ENCODE peak calls at places on chromosomes 6 and 20, in ten cellular contexts. O, Y, J, K, A, E, H, S, P and M are unnamed samples.

GRCh38 chr6:46103437-46103836 is 26.4 kb upstream of the ENPP4 start:
- DNase-seq in P (no peak), K (no peak), E (no peak), Y (no peak), H (no peak), S (no peak), J (no peak), A (no peak), O (no peak), M (no peak)

GRCh38 chr6:33604941-33605854 is 15.9 kb upstream of the ITPR3 start:
- DNase-seq in K (no peak), P (no peak), E (no peak), O (no peak), A (no peak), H (no peak), S (no peak), Y (no peak), J (no peak), M (no peak)

GRCh38 chr6:153816306-153816845 is 222.7 kb upstream of the OPRM1 start:
- DNase-seq in K (no peak), S (no peak), J (no peak), O (no peak), E (no peak), H (no peak), A (no peak), Y (no peak), P (no peak), M (no peak)

GRCh38 chr20:42706762-42707161 is 482.9 kb downstream of the PTPRT start:
- DNase-seq in S (no peak), A (no peak), K (no peak), J (no peak), P (no peak), O (peak), E (no peak), H (no peak), Y (no peak), M (no peak)

GRCh38 chr6:47701374-47701773 is 3.0 kb downstream of the ADGRF4 start:
- DNase-seq in O (no peak), S (no peak), H (no peak), A (no peak), P (no peak), K (peak), J (no peak), E (peak), Y (no peak), M (no peak)

GRCh38 chr6:128569737-128570438 is 49.5 kb upstream of the PTPRK start:
- DNase-seq in P (no peak), J (no peak), O (no peak), S (peak), H (no peak), Y (no peak), E (peak), A (peak), K (peak), M (no peak)

GRCh38 chr6:169296170-169296569 is 42.5 kb upstream of the THBS2 start:
- DNase-seq in A (no peak), H (no peak), K (no peak), O (no peak), P (no peak), S (no peak), J (no peak), E (peak), Y (no peak), M (no peak)

GRCh38 chr6:46949662-46950280 is 28.0 kb upstream of the ADGRF5 start:
- DNase-seq in K (no peak), E (no peak), S (no peak), J (peak), H (peak), A (no peak), P (no peak), Y (no peak), O (peak), M (no peak)

GRCh38 chr6:126804255-126805064 is 314.0 kb upstream of the RSPO3 start:
- DNase-seq in O (no peak), Y (no peak), S (peak), J (no peak), H (no peak), E (peak), A (no peak), P (peak), K (peak), M (no peak)

GRCh38 chr6:123715243-123715863 is 78.6 kb upstream of the TRDN start:
- DNase-seq in H (no peak), P (peak), E (peak), Y (no peak), A (no peak), J (no peak), O (no peak), S (peak), K (no peak), M (no peak)

GRCh38 chr6:142325111-142325510 is 23.3 kb downstream of the ADGRG6 start:
- DNase-seq in J (no peak), A (no peak), Y (no peak), S (no peak), K (no peak), O (no peak), E (no peak), H (no peak), P (no peak), M (no peak)

GRCh38 chr20:62710886-62711702 is 2.5 kb downstream of the NTSR1 start:
- DNase-seq in H (no peak), J (no peak), A (no peak), O (peak), Y (no peak), E (peak), K (no peak), S (no peak), P (peak), M (peak)

GRCh38 chr6:53754330-53754729 is 40.5 kb upstream of the LRRC1 start:
- DNase-seq in S (no peak), H (no peak), Y (no peak), P (no peak), O (no peak), J (no peak), A (no peak), E (no peak), K (no peak), M (no peak)

GRCh38 chr6:145015739-145016558 is 719.4 kb downstream of the EPM2A start:
- DNase-seq in A (peak), K (peak), O (no peak), P (no peak), H (no peak), J (no peak), E (peak), S (peak), Y (no peak), M (peak)

GRCh38 chr6:163438940-163439335 is 24.4 kb downstream of the QKI start:
- DNase-seq in E (no peak), O (no peak), K (no peak), P (peak), H (peak), A (no peak), Y (no peak), J (peak), S (no peak), M (no peak)

GRCh38 chr6:97205936-97206335 is 77.1 kb downstream of the MMS22L start:
- DNase-seq in J (no peak), H (no peak), K (no peak), Y (no peak), A (no peak), O (no peak), E (no peak), S (no peak), P (no peak), M (no peak)

GRCh38 chr20:49450281-49450707 is 32.2 kb downstream of the KCNB1 start:
- DNase-seq in H (no peak), S (no peak), J (no peak), Y (no peak), A (no peak), P (peak), E (no peak), K (no peak), O (no peak), M (no peak)

GRCh38 chr20:57934007-57934805 is 224.4 kb upstream of the PMEPA1 start:
- DNase-seq in S (no peak), K (no peak), A (no peak), J (no peak), Y (no peak), E (no peak), O (no peak), P (no peak), H (no peak), M (no peak)

GRCh38 chr6:3390698-3391097 is 66.2 kb downstream of the SLC22A23 start:
- DNase-seq in O (peak), K (no peak), S (peak), A (peak), H (peak), E (peak), P (no peak), J (peak), Y (no peak), M (no peak)

GRCh38 chr6:10269814-10270472 is 144.9 kb downstream of the TFAP2A start:
- DNase-seq in Y (no peak), H (no peak), J (no peak), E (peak), P (no peak), A (no peak), K (peak), S (no peak), O (no peak), M (no peak)

GRCh38 chr6:52759085-52759484 is 4.2 kb downstream of the GSTA2 start:
- DNase-seq in O (no peak), A (no peak), H (no peak), Y (no peak), J (no peak), E (no peak), P (no peak), K (no peak), S (no peak), M (no peak)

GRCh38 chr20:48983423-48984400 is 62.2 kb downstream of the ARFGEF2 start:
- DNase-seq in A (peak), E (peak), K (peak), S (peak), Y (no peak), H (peak), J (no peak), O (no peak), P (peak), M (no peak)

GRCh38 chr20:9359561-9360308 is 154.7 kb upstream of the LAMP5 start:
- DNase-seq in H (no peak), A (peak), S (peak), E (peak), P (peak), O (peak), J (peak), K (no peak), Y (no peak), M (no peak)
- TF ChIP-seq CTCF in H (peak), A (peak), S (peak), E (peak), P (peak), O (peak), J (peak), K (peak), Y (peak), M (peak)

DNA sequence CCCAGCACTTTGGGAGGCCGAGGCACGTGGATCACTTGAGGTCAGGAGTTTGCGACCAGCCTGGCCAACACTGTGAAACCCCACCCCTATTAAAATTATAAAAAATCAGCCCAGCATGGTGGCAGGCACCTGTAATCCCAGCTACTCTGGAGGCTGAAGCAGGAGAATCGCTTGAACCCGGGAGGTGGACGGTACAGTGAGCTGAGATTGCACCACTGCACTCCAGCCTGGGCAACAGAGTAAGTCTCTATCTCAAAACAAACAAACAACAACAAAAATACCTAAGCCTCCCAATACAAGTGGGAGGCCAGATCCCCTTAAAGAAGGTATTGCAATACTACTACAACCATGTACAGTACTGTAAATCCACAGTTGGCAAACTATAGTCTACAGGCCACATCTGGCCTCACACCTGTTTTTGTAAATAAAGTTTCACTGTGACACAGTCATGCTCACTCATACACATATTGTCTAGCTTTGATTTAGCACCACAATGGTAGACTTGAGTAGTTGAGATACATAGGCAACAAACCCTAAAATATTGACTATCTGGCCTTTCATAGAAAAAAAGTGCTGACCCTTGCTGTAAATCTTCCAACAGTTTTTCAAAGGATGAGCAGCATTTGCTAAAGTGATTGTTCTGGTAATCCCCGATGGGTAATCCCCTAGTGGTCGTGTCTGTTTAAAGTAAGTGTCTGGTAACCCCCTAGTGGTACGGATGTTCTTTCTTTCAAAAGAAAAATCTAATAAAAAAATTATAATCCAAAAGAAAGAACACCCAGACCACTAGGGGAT is 202.0 kb downstream of the RNGTT start:
- DNase-seq in J (no peak), O (no peak), Y (no peak), S (no peak), E (no peak), A (no peak), P (no peak), H (no peak), K (no peak), M (no peak)
- TF ChIP-seq CTCF in J (no peak), O (no peak), Y (no peak), S (no peak), E (no peak), A (no peak), P (peak), H (no peak), K (no peak), M (no peak)

DNA sequence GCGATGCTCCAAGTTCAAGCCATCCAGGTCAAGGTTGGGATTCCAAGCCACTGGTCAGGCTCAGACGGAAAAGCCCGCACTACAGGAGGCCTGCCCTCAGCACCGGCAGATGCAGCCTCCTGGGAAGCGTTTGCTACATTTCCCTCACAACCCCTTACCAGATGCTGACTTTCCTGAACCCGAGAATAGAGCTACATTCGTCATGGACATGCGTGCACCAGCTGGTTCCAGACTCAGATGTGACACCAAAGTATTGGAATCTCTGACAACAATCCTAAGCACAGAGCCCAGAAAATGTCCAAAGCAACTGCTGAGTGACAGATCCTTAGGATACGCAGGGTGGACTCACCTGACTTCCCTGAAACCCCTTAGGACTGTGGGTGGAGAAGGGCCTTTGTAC is 174.9 kb downstream of the SASH1 start:
- DNase-seq in E (no peak), O (no peak), A (no peak), Y (no peak), H (no peak), K (no peak), J (no peak), P (no peak), S (no peak), M (no peak)
- TF ChIP-seq CTCF in E (no peak), O (no peak), A (no peak), Y (no peak), H (no peak), K (no peak), J (no peak), P (no peak), S (no peak), M (no peak)

GRCh38 chr6:31083742-31084354 is 28.5 kb downstream of the C6orf15 start:
- DNase-seq in O (no peak), K (no peak), Y (peak), H (peak), S (peak), E (peak), P (no peak), A (peak), J (no peak), M (no peak)
- TF ChIP-seq CTCF in O (no peak), K (no peak), Y (peak), H (peak), S (peak), E (peak), P (peak), A (peak), J (peak), M (peak)

GRCh38 chr6:157125531-157125930 is 197.8 kb downstream of the TMEM242 start:
- DNase-seq in P (no peak), O (no peak), K (no peak), H (no peak), A (no peak), J (no peak), E (no peak), S (no peak), Y (no peak), M (no peak)
- TF ChIP-seq CTCF in P (no peak), O (no peak), K (no peak), H (no peak), A (no peak), J (no peak), E (no peak), S (no peak), Y (no peak), M (no peak)

GRCh38 chr6:113083947-113084346 is 736.8 kb downstream of the RFPL4B start:
- DNase-seq in K (no peak), O (no peak), E (no peak), S (no peak), Y (no peak), H (no peak), A (no peak), P (no peak), J (no peak), M (no peak)

GRCh38 chr6:113092795-113093194 is 745.7 kb downstream of the RFPL4B start:
- DNase-seq in A (no peak), E (no peak), O (no peak), J (no peak), Y (no peak), S (no peak), K (no peak), H (no peak), P (no peak), M (no peak)

GRCh38 chr6:113094781-113095180 is 747.7 kb downstream of the RFPL4B start:
- DNase-seq in A (no peak), Y (no peak), S (no peak), E (no peak), J (no peak), H (no peak), O (no peak), P (no peak), K (no peak), M (no peak)

GRCh38 chr6:113089056-113089455 is 741.9 kb downstream of the RFPL4B start:
- DNase-seq in A (no peak), H (no peak), K (no peak), J (no peak), S (no peak), E (no peak), Y (no peak), O (no peak), P (no peak), M (no peak)
- TF ChIP-seq CTCF in A (no peak), H (no peak), K (no peak), J (no peak), S (no peak), E (no peak), Y (no peak), O (no peak), P (peak), M (no peak)